ENCODE peak calls at places on chromosomes 3 and 15, in ten cellular contexts. B is PC-9, P is GM10248, Q is BJ, O is GM13977, K is cardiac muscle cell, L is adrenal gland, J is PC-3, N is thoracic aorta, G is AG09309. S is an unnamed sample.

GRCh38 chr3:73094127-73094526 is 32.7 kb downstream of the EBLN2 start:
- DNase-seq in G (no peak), N (no peak), L (no peak), O (peak; percentile 40), P (no peak), J (no peak), B (no peak), Q (no peak), K (no peak), S (no peak)

GRCh38 chr3:172787019-172787418 is 36.5 kb downstream of the ECT2 start:
- DNase-seq in N (no peak), G (no peak), J (no peak), L (no peak), P (no peak), K (no peak), B (no peak), O (no peak), Q (no peak), S (no peak)

GRCh38 chr3:50299929-50300680 is 900 bp upstream of the HYAL3 start:
- DNase-seq in N (no peak), B (no peak), P (no peak), K (peak; percentile 40), L (peak; percentile 61), Q (no peak), J (no peak), O (no peak), G (no peak), S (peak; percentile 28)

GRCh38 chr15:68017221-68017620 is 36.9 kb upstream of the PIAS1 start:
- DNase-seq in B (peak; percentile 84), L (no peak), N (no peak), P (no peak), O (no peak), K (no peak), Q (no peak), J (peak; percentile 21), G (no peak), S (no peak)

GRCh38 chr15:57332326-57332725 is 44.0 kb upstream of the CGNL1 start:
- DNase-seq in G (no peak), B (no peak), K (no peak), P (no peak), O (no peak), J (no peak), Q (no peak), N (no peak), L (no peak), S (no peak)

GRCh38 chr3:27594096-27594690 is 110.0 kb upstream of the SLC4A7 start:
- DNase-seq in G (no peak), N (no peak), O (no peak), Q (no peak), K (peak; percentile 36), J (no peak), P (no peak), L (no peak), B (no peak), S (no peak)

GRCh38 chr3:131811481-131811880 is 223.3 kb downstream of the CPNE4 start:
- DNase-seq in Q (no peak), N (no peak), O (no peak), L (no peak), P (no peak), G (no peak), K (no peak), J (no peak), B (no peak), S (no peak)

GRCh38 chr3:104165866-104166265 is 1200.8 kb upstream of the ALCAM start:
- DNase-seq in J (no peak), N (no peak), K (no peak), G (no peak), B (no peak), O (no peak), Q (no peak), P (no peak), L (no peak), S (no peak)

GRCh38 chr15:39310633-39311032 is 270.2 kb upstream of the THBS1 start:
- DNase-seq in J (peak; percentile 60), P (no peak), L (no peak), N (no peak), Q (no peak), G (no peak), K (no peak), O (no peak), B (peak; percentile 51), S (peak; percentile 27)

GRCh38 chr15:39313881-39314280 is 267.0 kb upstream of the THBS1 start:
- DNase-seq in B (no peak), J (no peak), L (no peak), P (no peak), K (no peak), N (no peak), O (no peak), G (no peak), Q (no peak), S (no peak)

GRCh38 chr15:39315200-39315599 is 265.7 kb upstream of the THBS1 start:
- DNase-seq in L (no peak), P (no peak), O (no peak), N (no peak), Q (no peak), K (no peak), G (no peak), B (no peak), J (peak; percentile 48), S (no peak)

GRCh38 chr15:39313467-39313866 is 267.4 kb upstream of the THBS1 start:
- DNase-seq in P (no peak), G (no peak), K (no peak), N (no peak), J (no peak), L (no peak), Q (no peak), O (no peak), B (no peak), S (no peak)

DNA sequence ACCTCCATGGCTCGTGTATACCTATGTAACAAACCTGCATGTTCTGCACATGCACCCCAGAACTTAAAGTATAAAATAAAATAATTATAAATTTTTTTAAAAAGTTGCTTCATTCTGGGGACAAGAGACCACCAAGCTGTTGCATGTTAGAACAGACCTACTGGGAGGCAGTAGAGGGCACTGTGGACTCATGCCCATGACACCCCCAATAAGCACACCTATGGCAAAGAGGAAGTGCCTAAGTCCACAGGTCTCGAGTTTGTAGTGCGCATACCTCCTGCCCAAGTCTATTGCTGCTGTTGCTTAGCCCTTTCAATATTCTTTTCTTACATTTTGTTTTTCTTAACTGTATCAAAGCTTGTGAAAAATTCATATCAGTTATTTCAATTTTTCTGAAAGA is 267.9 kb upstream of the THBS1 start:
- DNase-seq in P (no peak), Q (no peak), N (no peak), B (no peak), G (no peak), L (no peak), K (peak; percentile 39), O (peak; percentile 10), J (peak; percentile 49), S (no peak)
- TF ChIP-seq CTCF in P (no peak), Q (peak; percentile 8), N (no peak), B (no peak), G (peak; percentile 19), L (peak; percentile 46), K (peak; percentile 1), O (peak; percentile 39), J (peak; percentile 43), S (peak; percentile 64)

DNA sequence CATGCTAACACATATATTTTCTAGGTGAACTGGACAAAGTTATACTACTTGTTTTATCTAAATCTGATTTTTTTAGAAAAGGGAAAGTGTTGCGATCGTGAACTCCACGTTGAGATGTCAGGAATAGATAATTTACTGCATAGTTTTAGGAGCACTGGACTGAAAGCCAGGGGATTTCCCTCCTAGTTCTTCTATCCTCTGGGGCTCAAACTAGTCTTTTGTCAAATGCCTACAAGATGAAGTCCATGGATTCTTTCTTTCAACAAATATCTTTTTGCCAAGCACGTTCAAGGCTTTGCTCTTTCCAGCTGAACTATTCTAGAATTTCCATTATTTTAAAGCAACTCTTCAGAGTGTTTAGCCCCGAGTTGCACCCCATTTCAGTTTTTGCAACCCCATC is 582 bp upstream of the HPS3 start:
- DNase-seq in N (no peak), B (no peak), L (no peak), P (no peak), K (no peak), G (no peak), Q (no peak), J (no peak), O (no peak), S (no peak)
- TF ChIP-seq CTCF in N (no peak), B (no peak), L (no peak), P (no peak), K (no peak), G (no peak), Q (no peak), J (no peak), O (no peak), S (no peak)

DNA sequence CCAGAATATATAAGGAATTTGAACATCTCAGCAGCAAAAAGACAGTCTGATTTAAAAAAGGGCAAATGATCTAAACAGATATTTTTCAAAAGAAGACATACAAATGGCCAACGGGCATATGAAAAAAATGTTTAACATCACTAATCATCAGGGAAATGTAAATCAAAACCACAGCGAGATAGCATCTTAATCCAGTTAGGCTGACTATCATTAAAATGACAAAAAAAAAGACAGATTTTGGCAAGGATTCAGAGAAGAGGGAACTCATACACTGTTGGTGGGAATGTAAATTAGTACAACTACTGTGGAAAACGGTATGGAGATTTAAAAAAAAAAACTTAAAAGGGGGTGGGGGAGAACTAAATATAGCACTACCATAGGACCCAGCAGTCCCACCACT is 47.9 kb downstream of the RNF13 start:
- DNase-seq in P (no peak), K (no peak), G (no peak), L (no peak), J (no peak), N (no peak), Q (no peak), O (no peak), B (no peak), S (peak; percentile 4)
- TF ChIP-seq CTCF in P (no peak), K (no peak), G (no peak), L (no peak), J (no peak), N (no peak), Q (no peak), O (no peak), B (no peak), S (no peak)

GRCh38 chr15:53472883-53473282 is 286.6 kb downstream of the WDR72 start:
- DNase-seq in Q (no peak), N (no peak), B (no peak), K (no peak), G (no peak), P (no peak), O (no peak), J (no peak), L (no peak), S (no peak)

GRCh38 chr15:53473886-53474285 is 285.6 kb downstream of the WDR72 start:
- DNase-seq in P (no peak), G (no peak), K (no peak), B (no peak), N (no peak), Q (no peak), O (no peak), J (no peak), L (no peak), S (no peak)

GRCh38 chr15:53472210-53472609 is 287.3 kb downstream of the WDR72 start:
- DNase-seq in J (no peak), K (no peak), G (no peak), O (no peak), L (no peak), N (no peak), Q (no peak), B (no peak), P (no peak), S (no peak)

GRCh38 chr15:53473435-53473834 is 286.0 kb downstream of the WDR72 start:
- DNase-seq in K (no peak), G (no peak), Q (no peak), L (no peak), P (no peak), N (no peak), O (no peak), J (no peak), B (no peak), S (no peak)

DNA sequence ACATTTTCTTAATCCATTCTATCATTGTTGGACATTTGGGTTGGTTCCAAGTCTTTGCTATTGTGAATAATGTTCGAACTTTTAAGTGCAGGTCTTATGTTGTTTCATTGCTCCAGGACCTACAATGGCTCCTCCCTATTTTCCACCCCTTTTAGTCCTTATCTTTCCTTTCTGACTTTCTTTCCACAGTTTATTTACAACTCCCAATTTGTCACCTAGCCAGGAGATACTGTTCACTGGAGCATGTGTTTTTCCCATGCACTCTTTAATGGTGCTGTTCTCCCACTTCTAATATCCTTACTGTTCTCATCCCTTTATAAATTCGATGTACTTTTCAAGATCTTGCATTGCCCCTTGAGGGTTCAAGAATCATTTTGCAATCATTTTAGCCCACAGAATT is 290.0 kb downstream of the WDR72 start:
- DNase-seq in K (no peak), G (no peak), B (no peak), J (no peak), Q (no peak), P (no peak), N (no peak), O (no peak), L (no peak), S (no peak)
- TF ChIP-seq CTCF in K (no peak), G (no peak), B (no peak), J (no peak), Q (no peak), P (no peak), N (no peak), O (no peak), L (no peak), S (no peak)

S was measured in HFFc6.